ENCODE peak calls at places on chromosomes 7 and 10, in ten cellular contexts. One of them, this sample, is unnamed.

GRCh38 chr10:89213191-89213808 is 6.2 kb upstream of the CH25H start:
- DNase-seq in right lobe of liver: no peak
- DNase-seq in AG04450: no peak
- DNase-seq in ovary: no peak
- DNase-seq in AG10803: peak; percentile 66
- DNase-seq in skeletal muscle cell: peak; percentile 38
- DNase-seq in IMR-90: peak; percentile 63
- DNase-seq in adipocyte: peak; percentile 83
- DNase-seq in body of pancreas: no peak
- DNase-seq in testis: no peak
- DNase-seq in this sample: no peak

GRCh38 chr7:49927581-49927980 is 154.1 kb downstream of the VWC2 start:
- DNase-seq in skeletal muscle cell: no peak
- DNase-seq in body of pancreas: no peak
- DNase-seq in ovary: no peak
- DNase-seq in testis: no peak
- DNase-seq in adipocyte: no peak
- DNase-seq in IMR-90: no peak
- DNase-seq in AG10803: no peak
- DNase-seq in right lobe of liver: no peak
- DNase-seq in AG04450: no peak
- DNase-seq in this sample: no peak

GRCh38 chr10:60901561-60902235 is 42.3 kb downstream of the RHOBTB1 start:
- DNase-seq in IMR-90: no peak
- DNase-seq in adipocyte: no peak
- DNase-seq in body of pancreas: peak; percentile 43
- DNase-seq in right lobe of liver: peak; percentile 75
- DNase-seq in AG04450: no peak
- DNase-seq in AG10803: no peak
- DNase-seq in ovary: no peak
- DNase-seq in testis: peak; percentile 93
- DNase-seq in skeletal muscle cell: no peak
- DNase-seq in this sample: no peak

GRCh38 chr7:80060218-80060806 is 74.3 kb upstream of the GNAI1 start:
- DNase-seq in AG04450: peak; percentile 24
- DNase-seq in skeletal muscle cell: peak; percentile 31
- DNase-seq in AG10803: peak; percentile 74
- DNase-seq in testis: no peak
- DNase-seq in ovary: no peak
- DNase-seq in adipocyte: peak; percentile 89
- DNase-seq in IMR-90: peak; percentile 82
- DNase-seq in right lobe of liver: no peak
- DNase-seq in body of pancreas: no peak
- DNase-seq in this sample: peak; percentile 50

GRCh38 chr7:99953649-99954048 is 22.2 kb downstream of the AZGP1 start:
- DNase-seq in testis: no peak
- DNase-seq in right lobe of liver: peak; percentile 71
- DNase-seq in ovary: no peak
- DNase-seq in body of pancreas: no peak
- DNase-seq in AG10803: peak; percentile 88
- DNase-seq in AG04450: no peak
- DNase-seq in adipocyte: peak; percentile 48
- DNase-seq in IMR-90: peak; percentile 2
- DNase-seq in skeletal muscle cell: peak; percentile 29
- DNase-seq in this sample: peak; percentile 4

GRCh38 chr7:44634839-44635591 is 28.6 kb downstream of the OGDH start:
- DNase-seq in adipocyte: no peak
- DNase-seq in skeletal muscle cell: no peak
- DNase-seq in ovary: no peak
- DNase-seq in body of pancreas: peak; percentile 27
- DNase-seq in testis: peak; percentile 61
- DNase-seq in AG10803: no peak
- DNase-seq in IMR-90: no peak
- DNase-seq in right lobe of liver: peak; percentile 38
- DNase-seq in AG04450: no peak
- DNase-seq in this sample: no peak

GRCh38 chr10:96512997-96513685 is 585 bp downstream of the TLL2 start:
- DNase-seq in IMR-90: peak; percentile 11
- DNase-seq in AG04450: no peak
- DNase-seq in adipocyte: peak; percentile 77
- DNase-seq in AG10803: peak; percentile 34
- DNase-seq in body of pancreas: peak; percentile 22
- DNase-seq in right lobe of liver: peak; percentile 29
- DNase-seq in ovary: peak; percentile 40
- DNase-seq in skeletal muscle cell: no peak
- DNase-seq in testis: peak; percentile 21
- DNase-seq in this sample: no peak

GRCh38 chr10:127996586-127996985 is 89.7 kb downstream of the PTPRE start:
- DNase-seq in body of pancreas: no peak
- DNase-seq in AG10803: peak; percentile 76
- DNase-seq in skeletal muscle cell: no peak
- DNase-seq in AG04450: no peak
- DNase-seq in IMR-90: no peak
- DNase-seq in right lobe of liver: no peak
- DNase-seq in ovary: no peak
- DNase-seq in testis: no peak
- DNase-seq in adipocyte: no peak
- DNase-seq in this sample: no peak

GRCh38 chr7:45564485-45564884 is 9.7 kb upstream of the ADCY1 start:
- DNase-seq in right lobe of liver: no peak
- DNase-seq in ovary: no peak
- DNase-seq in testis: no peak
- DNase-seq in body of pancreas: no peak
- DNase-seq in skeletal muscle cell: no peak
- DNase-seq in IMR-90: no peak
- DNase-seq in adipocyte: no peak
- DNase-seq in AG04450: no peak
- DNase-seq in AG10803: no peak
- DNase-seq in this sample: no peak

GRCh38 chr10:71319800-71320392 is 837 bp downstream of the SLC29A3 start:
- DNase-seq in body of pancreas: no peak
- DNase-seq in AG04450: no peak
- DNase-seq in testis: no peak
- DNase-seq in AG10803: no peak
- DNase-seq in skeletal muscle cell: no peak
- DNase-seq in IMR-90: no peak
- DNase-seq in ovary: no peak
- DNase-seq in adipocyte: no peak
- DNase-seq in right lobe of liver: no peak
- DNase-seq in this sample: no peak

GRCh38 chr10:27658788-27659187 is 86.8 kb downstream of the MKX start:
- DNase-seq in IMR-90: peak; percentile 67
- DNase-seq in body of pancreas: no peak
- DNase-seq in skeletal muscle cell: no peak
- DNase-seq in ovary: no peak
- DNase-seq in AG10803: peak; percentile 73
- DNase-seq in adipocyte: peak; percentile 53
- DNase-seq in AG04450: no peak
- DNase-seq in testis: no peak
- DNase-seq in right lobe of liver: no peak
- DNase-seq in this sample: no peak

DNA sequence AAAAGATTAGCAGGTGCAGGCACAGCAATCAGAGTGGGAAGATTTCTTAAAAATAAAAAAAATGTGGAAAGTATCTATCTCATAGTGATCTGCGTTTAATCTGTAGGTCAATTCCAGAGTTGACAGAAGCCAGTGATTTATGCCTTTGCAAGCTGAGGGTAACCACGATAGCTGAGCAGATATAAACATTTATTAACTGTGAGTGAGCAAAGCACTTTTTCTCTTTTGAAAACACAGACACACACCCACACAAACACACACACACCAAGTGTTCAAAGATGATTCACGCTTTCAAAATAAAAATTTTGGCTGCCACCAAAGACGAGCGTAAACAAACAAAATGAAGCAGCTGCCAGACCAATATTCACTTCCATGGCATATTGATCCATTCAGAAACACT is 243.3 kb upstream of the SLC26A5 start:
- DNase-seq in AG04450: no peak
- DNase-seq in IMR-90: peak; percentile 46
- DNase-seq in testis: no peak
- DNase-seq in adipocyte: no peak
- DNase-seq in skeletal muscle cell: no peak
- DNase-seq in body of pancreas: no peak
- DNase-seq in right lobe of liver: no peak
- DNase-seq in ovary: no peak
- DNase-seq in AG10803: no peak
- DNase-seq in this sample: no peak
- H3K4me3 ChIP-seq in AG04450: no peak overlapping the region
- H3K4me3 ChIP-seq in IMR-90: no peak overlapping the region
- H3K4me3 ChIP-seq in testis: no peak overlapping the region
- H3K4me3 ChIP-seq in adipocyte: peak overlapping the region; percentile 24
- H3K4me3 ChIP-seq in skeletal muscle cell: no peak overlapping the region
- H3K4me3 ChIP-seq in body of pancreas: no peak overlapping the region
- H3K4me3 ChIP-seq in right lobe of liver: no peak overlapping the region
- H3K4me3 ChIP-seq in ovary: no peak overlapping the region
- H3K4me3 ChIP-seq in AG10803: no peak overlapping the region
- H3K4me3 ChIP-seq in this sample: no peak overlapping the region

GRCh38 chr10:81520688-81521087 is 354.3 kb upstream of the NRG3 start:
- DNase-seq in AG04450: no peak
- DNase-seq in ovary: no peak
- DNase-seq in testis: no peak
- DNase-seq in skeletal muscle cell: no peak
- DNase-seq in IMR-90: no peak
- DNase-seq in AG10803: no peak
- DNase-seq in body of pancreas: no peak
- DNase-seq in adipocyte: no peak
- DNase-seq in right lobe of liver: no peak
- DNase-seq in this sample: no peak
- H3K4me3 ChIP-seq in AG04450: no peak overlapping the region
- H3K4me3 ChIP-seq in ovary: no peak overlapping the region
- H3K4me3 ChIP-seq in testis: no peak overlapping the region
- H3K4me3 ChIP-seq in skeletal muscle cell: no peak overlapping the region
- H3K4me3 ChIP-seq in IMR-90: no peak overlapping the region
- H3K4me3 ChIP-seq in AG10803: no peak overlapping the region
- H3K4me3 ChIP-seq in body of pancreas: no peak overlapping the region
- H3K4me3 ChIP-seq in adipocyte: no peak overlapping the region
- H3K4me3 ChIP-seq in right lobe of liver: no peak overlapping the region
- H3K4me3 ChIP-seq in this sample: no peak overlapping the region

GRCh38 chr10:18333616-18334015 is 193.4 kb downstream of the CACNB2 start:
- DNase-seq in right lobe of liver: no peak
- DNase-seq in adipocyte: peak; percentile 29
- DNase-seq in AG04450: no peak
- DNase-seq in skeletal muscle cell: no peak
- DNase-seq in AG10803: peak; percentile 22
- DNase-seq in body of pancreas: no peak
- DNase-seq in testis: no peak
- DNase-seq in ovary: no peak
- DNase-seq in IMR-90: no peak
- DNase-seq in this sample: no peak
- H3K4me3 ChIP-seq in right lobe of liver: peak overlapping the region; percentile 26
- H3K4me3 ChIP-seq in adipocyte: peak overlapping the region; percentile 35
- H3K4me3 ChIP-seq in AG04450: no peak overlapping the region
- H3K4me3 ChIP-seq in skeletal muscle cell: no peak overlapping the region
- H3K4me3 ChIP-seq in AG10803: no peak overlapping the region
- H3K4me3 ChIP-seq in body of pancreas: no peak overlapping the region
- H3K4me3 ChIP-seq in testis: no peak overlapping the region
- H3K4me3 ChIP-seq in ovary: no peak overlapping the region
- H3K4me3 ChIP-seq in IMR-90: no peak overlapping the region
- H3K4me3 ChIP-seq in this sample: no peak overlapping the region

GRCh38 chr10:80452688-80453391 is 1.3 kb upstream of the TSPAN14 start:
- DNase-seq in AG10803: no peak
- DNase-seq in testis: no peak
- DNase-seq in ovary: no peak
- DNase-seq in body of pancreas: no peak
- DNase-seq in adipocyte: no peak
- DNase-seq in AG04450: no peak
- DNase-seq in skeletal muscle cell: no peak
- DNase-seq in IMR-90: no peak
- DNase-seq in right lobe of liver: peak; percentile 58
- DNase-seq in this sample: no peak
- H3K4me3 ChIP-seq in AG10803: no peak overlapping the region
- H3K4me3 ChIP-seq in testis: no peak overlapping the region
- H3K4me3 ChIP-seq in ovary: peak overlapping the region; percentile 40
- H3K4me3 ChIP-seq in body of pancreas: no peak overlapping the region
- H3K4me3 ChIP-seq in adipocyte: peak overlapping the region; percentile 75
- H3K4me3 ChIP-seq in AG04450: peak overlapping the region; percentile 59
- H3K4me3 ChIP-seq in skeletal muscle cell: no peak overlapping the region
- H3K4me3 ChIP-seq in IMR-90: no peak overlapping the region
- H3K4me3 ChIP-seq in right lobe of liver: no peak overlapping the region
- H3K4me3 ChIP-seq in this sample: no peak overlapping the region

This sample was measured in BJ.